ENCODE peak calls at places on chromosomes 12 and 14, in ten cellular contexts. One of them, this sample, is unnamed. For H3K36me3, the result is how much of the 10 kb centered on the place peaks cover.

GRCh38 chr12:132430838-132431826 is 58.8 kb upstream of the FBRSL1 start:
- DNase-seq in GM06990: no peak
- DNase-seq in MM.1S: no peak
- DNase-seq in A673: no peak
- DNase-seq in SK-N-SH: no peak
- DNase-seq in pancreas: no peak
- DNase-seq in fibroblast of lung: no peak
- DNase-seq in stomach: no peak
- DNase-seq in psoas muscle: no peak
- DNase-seq in kidney: no peak
- DNase-seq in this sample: no peak

GRCh38 chr12:96247567-96247962 is 53.4 kb downstream of the ELK3 start:
- DNase-seq in SK-N-SH: no peak
- DNase-seq in fibroblast of lung: peak
- DNase-seq in pancreas: no peak
- DNase-seq in GM06990: no peak
- DNase-seq in A673: no peak
- DNase-seq in stomach: no peak
- DNase-seq in MM.1S: no peak
- DNase-seq in kidney: no peak
- DNase-seq in psoas muscle: no peak
- DNase-seq in this sample: no peak

GRCh38 chr12:39102474-39103209 is 197.3 kb upstream of the CPNE8 start:
- DNase-seq in pancreas: no peak
- DNase-seq in fibroblast of lung: no peak
- DNase-seq in psoas muscle: no peak
- DNase-seq in kidney: no peak
- DNase-seq in GM06990: no peak
- DNase-seq in SK-N-SH: no peak
- DNase-seq in stomach: no peak
- DNase-seq in MM.1S: no peak
- DNase-seq in A673: no peak
- DNase-seq in this sample: no peak

GRCh38 chr12:106359620-106360399 is 2.3 kb downstream of the POLR3B start:
- DNase-seq in A673: no peak
- DNase-seq in pancreas: no peak
- DNase-seq in stomach: no peak
- DNase-seq in MM.1S: no peak
- DNase-seq in fibroblast of lung: no peak
- DNase-seq in psoas muscle: no peak
- DNase-seq in GM06990: no peak
- DNase-seq in kidney: no peak
- DNase-seq in SK-N-SH: no peak
- DNase-seq in this sample: no peak

GRCh38 chr14:51846631-51847488 is 13.6 kb upstream of the GNG2 start:
- DNase-seq in fibroblast of lung: peak
- DNase-seq in SK-N-SH: peak
- DNase-seq in MM.1S: peak
- DNase-seq in stomach: peak
- DNase-seq in psoas muscle: peak
- DNase-seq in pancreas: no peak
- DNase-seq in A673: peak
- DNase-seq in GM06990: peak
- DNase-seq in kidney: peak
- DNase-seq in this sample: peak

GRCh38 chr14:94710731-94711130 is 59.2 kb downstream of the GSC start:
- DNase-seq in GM06990: no peak
- DNase-seq in stomach: no peak
- DNase-seq in SK-N-SH: no peak
- DNase-seq in MM.1S: no peak
- DNase-seq in A673: no peak
- DNase-seq in psoas muscle: no peak
- DNase-seq in pancreas: no peak
- DNase-seq in fibroblast of lung: no peak
- DNase-seq in kidney: no peak
- DNase-seq in this sample: no peak

GRCh38 chr14:67335781-67336180 is 23.8 kb downstream of the ATP6V1D start:
- DNase-seq in A673: peak
- DNase-seq in SK-N-SH: peak
- DNase-seq in GM06990: no peak
- DNase-seq in MM.1S: no peak
- DNase-seq in kidney: no peak
- DNase-seq in pancreas: no peak
- DNase-seq in fibroblast of lung: peak
- DNase-seq in stomach: no peak
- DNase-seq in psoas muscle: no peak
- DNase-seq in this sample: no peak

GRCh38 chr12:78885466-78885865 is 20.9 kb downstream of the SYT1 start:
- DNase-seq in psoas muscle: no peak
- DNase-seq in A673: no peak
- DNase-seq in stomach: no peak
- DNase-seq in SK-N-SH: no peak
- DNase-seq in GM06990: no peak
- DNase-seq in MM.1S: peak
- DNase-seq in kidney: no peak
- DNase-seq in pancreas: no peak
- DNase-seq in fibroblast of lung: no peak
- DNase-seq in this sample: no peak

GRCh38 chr12:130044991-130045621 is 117.2 kb upstream of the FZD10 start:
- DNase-seq in pancreas: no peak
- DNase-seq in MM.1S: no peak
- DNase-seq in psoas muscle: no peak
- DNase-seq in SK-N-SH: no peak
- DNase-seq in stomach: no peak
- DNase-seq in kidney: no peak
- DNase-seq in GM06990: no peak
- DNase-seq in A673: no peak
- DNase-seq in fibroblast of lung: no peak
- DNase-seq in this sample: no peak

GRCh38 chr14:65156568-65157366 is 54.5 kb upstream of the MAX start:
- DNase-seq in psoas muscle: peak
- DNase-seq in SK-N-SH: no peak
- DNase-seq in MM.1S: peak
- DNase-seq in A673: no peak
- DNase-seq in GM06990: peak
- DNase-seq in kidney: peak
- DNase-seq in pancreas: no peak
- DNase-seq in fibroblast of lung: peak
- DNase-seq in stomach: no peak
- DNase-seq in this sample: no peak

GRCh38 chr12:90099288-90099687 is 390.6 kb upstream of the ATP2B1 start:
- DNase-seq in psoas muscle: no peak
- DNase-seq in SK-N-SH: no peak
- DNase-seq in GM06990: no peak
- DNase-seq in kidney: no peak
- DNase-seq in pancreas: no peak
- DNase-seq in fibroblast of lung: peak
- DNase-seq in A673: peak
- DNase-seq in MM.1S: no peak
- DNase-seq in stomach: no peak
- DNase-seq in this sample: no peak

GRCh38 chr14:91919814-91920213 is 27.7 kb downstream of the FBLN5 start:
- DNase-seq in stomach: no peak
- DNase-seq in fibroblast of lung: peak
- DNase-seq in GM06990: no peak
- DNase-seq in psoas muscle: peak
- DNase-seq in MM.1S: no peak
- DNase-seq in A673: peak
- DNase-seq in SK-N-SH: no peak
- DNase-seq in pancreas: no peak
- DNase-seq in kidney: no peak
- DNase-seq in this sample: no peak

GRCh38 chr14:31382221-31382620 is 38.1 kb downstream of the HEATR5A start:
- DNase-seq in kidney: no peak
- DNase-seq in MM.1S: no peak
- DNase-seq in GM06990: no peak
- DNase-seq in fibroblast of lung: no peak
- DNase-seq in SK-N-SH: no peak
- DNase-seq in stomach: no peak
- DNase-seq in pancreas: no peak
- DNase-seq in A673: no peak
- DNase-seq in psoas muscle: no peak
- DNase-seq in this sample: no peak
- H3K36me3 ChIP-seq in kidney: under half
- H3K36me3 ChIP-seq in MM.1S: under half
- H3K36me3 ChIP-seq in GM06990: under half
- H3K36me3 ChIP-seq in fibroblast of lung: under half
- H3K36me3 ChIP-seq in SK-N-SH: under half
- H3K36me3 ChIP-seq in stomach: half or more
- H3K36me3 ChIP-seq in pancreas: under half
- H3K36me3 ChIP-seq in A673: under half
- H3K36me3 ChIP-seq in psoas muscle: half or more
- H3K36me3 ChIP-seq in this sample: under half

GRCh38 chr12:112175361-112176155 is 50.2 kb downstream of the TRAFD1 start:
- DNase-seq in stomach: no peak
- DNase-seq in psoas muscle: no peak
- DNase-seq in kidney: peak
- DNase-seq in pancreas: peak
- DNase-seq in fibroblast of lung: no peak
- DNase-seq in MM.1S: no peak
- DNase-seq in SK-N-SH: no peak
- DNase-seq in A673: no peak
- DNase-seq in GM06990: no peak
- DNase-seq in this sample: no peak
- H3K36me3 ChIP-seq in stomach: half or more
- H3K36me3 ChIP-seq in psoas muscle: half or more
- H3K36me3 ChIP-seq in kidney: under half
- H3K36me3 ChIP-seq in pancreas: under half
- H3K36me3 ChIP-seq in fibroblast of lung: under half
- H3K36me3 ChIP-seq in MM.1S: under half
- H3K36me3 ChIP-seq in SK-N-SH: under half
- H3K36me3 ChIP-seq in A673: under half
- H3K36me3 ChIP-seq in GM06990: under half
- H3K36me3 ChIP-seq in this sample: under half

DNA sequence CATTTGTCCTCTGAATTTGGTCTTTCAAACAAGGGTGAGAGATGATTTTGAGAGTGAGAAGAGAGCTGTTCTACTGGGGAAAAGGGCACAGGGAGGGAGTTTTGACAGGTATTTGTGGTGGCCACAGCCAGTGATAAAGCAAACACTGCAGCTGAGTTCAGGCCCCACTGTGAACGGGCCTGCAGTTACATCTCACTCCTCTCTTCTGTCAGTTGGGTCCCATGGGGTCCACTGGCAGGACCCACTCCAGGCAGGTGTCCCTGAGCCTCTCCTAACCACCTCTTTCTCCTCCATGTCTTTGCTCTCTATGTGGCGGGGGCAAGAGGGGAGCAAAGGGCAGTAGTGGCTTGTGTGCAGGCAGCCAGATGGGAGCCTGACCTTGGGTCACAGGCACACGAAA is 294.8 kb downstream of the APAF1 start:
- DNase-seq in MM.1S: no peak
- DNase-seq in fibroblast of lung: no peak
- DNase-seq in kidney: no peak
- DNase-seq in psoas muscle: no peak
- DNase-seq in stomach: no peak
- DNase-seq in pancreas: no peak
- DNase-seq in GM06990: no peak
- DNase-seq in A673: no peak
- DNase-seq in SK-N-SH: no peak
- DNase-seq in this sample: no peak
- H3K36me3 ChIP-seq in MM.1S: under half
- H3K36me3 ChIP-seq in fibroblast of lung: under half
- H3K36me3 ChIP-seq in kidney: under half
- H3K36me3 ChIP-seq in psoas muscle: under half
- H3K36me3 ChIP-seq in stomach: under half
- H3K36me3 ChIP-seq in pancreas: under half
- H3K36me3 ChIP-seq in GM06990: under half
- H3K36me3 ChIP-seq in A673: under half
- H3K36me3 ChIP-seq in SK-N-SH: under half
- H3K36me3 ChIP-seq in this sample: under half

GRCh38 chr14:104782823-104783170 is 12.8 kb downstream of the AKT1 start:
- DNase-seq in GM06990: no peak
- DNase-seq in A673: no peak
- DNase-seq in psoas muscle: no peak
- DNase-seq in MM.1S: no peak
- DNase-seq in pancreas: no peak
- DNase-seq in fibroblast of lung: no peak
- DNase-seq in SK-N-SH: no peak
- DNase-seq in kidney: no peak
- DNase-seq in stomach: no peak
- DNase-seq in this sample: no peak
- H3K36me3 ChIP-seq in GM06990: under half
- H3K36me3 ChIP-seq in A673: under half
- H3K36me3 ChIP-seq in psoas muscle: under half
- H3K36me3 ChIP-seq in MM.1S: under half
- H3K36me3 ChIP-seq in pancreas: under half
- H3K36me3 ChIP-seq in fibroblast of lung: under half
- H3K36me3 ChIP-seq in SK-N-SH: under half
- H3K36me3 ChIP-seq in kidney: under half
- H3K36me3 ChIP-seq in stomach: under half
- H3K36me3 ChIP-seq in this sample: under half

GRCh38 chr14:101895256-101895655 is 69.1 kb upstream of the DYNC1H1 start:
- DNase-seq in fibroblast of lung: no peak
- DNase-seq in GM06990: no peak
- DNase-seq in stomach: no peak
- DNase-seq in kidney: no peak
- DNase-seq in SK-N-SH: no peak
- DNase-seq in MM.1S: no peak
- DNase-seq in A673: no peak
- DNase-seq in psoas muscle: no peak
- DNase-seq in pancreas: no peak
- DNase-seq in this sample: no peak

GRCh38 chr14:101899263-101899662 is 65.1 kb upstream of the DYNC1H1 start:
- DNase-seq in stomach: no peak
- DNase-seq in psoas muscle: no peak
- DNase-seq in A673: no peak
- DNase-seq in GM06990: no peak
- DNase-seq in SK-N-SH: no peak
- DNase-seq in kidney: no peak
- DNase-seq in MM.1S: no peak
- DNase-seq in pancreas: no peak
- DNase-seq in fibroblast of lung: no peak
- DNase-seq in this sample: no peak

GRCh38 chr14:101897326-101897725 is 67.0 kb upstream of the DYNC1H1 start:
- DNase-seq in stomach: no peak
- DNase-seq in psoas muscle: no peak
- DNase-seq in kidney: no peak
- DNase-seq in fibroblast of lung: no peak
- DNase-seq in MM.1S: no peak
- DNase-seq in A673: no peak
- DNase-seq in pancreas: no peak
- DNase-seq in GM06990: no peak
- DNase-seq in SK-N-SH: no peak
- DNase-seq in this sample: no peak

GRCh38 chr14:101900253-101900652 is 64.1 kb upstream of the DYNC1H1 start:
- DNase-seq in GM06990: no peak
- DNase-seq in MM.1S: no peak
- DNase-seq in pancreas: no peak
- DNase-seq in SK-N-SH: no peak
- DNase-seq in stomach: no peak
- DNase-seq in A673: no peak
- DNase-seq in psoas muscle: no peak
- DNase-seq in fibroblast of lung: no peak
- DNase-seq in kidney: no peak
- DNase-seq in this sample: no peak

DNA sequence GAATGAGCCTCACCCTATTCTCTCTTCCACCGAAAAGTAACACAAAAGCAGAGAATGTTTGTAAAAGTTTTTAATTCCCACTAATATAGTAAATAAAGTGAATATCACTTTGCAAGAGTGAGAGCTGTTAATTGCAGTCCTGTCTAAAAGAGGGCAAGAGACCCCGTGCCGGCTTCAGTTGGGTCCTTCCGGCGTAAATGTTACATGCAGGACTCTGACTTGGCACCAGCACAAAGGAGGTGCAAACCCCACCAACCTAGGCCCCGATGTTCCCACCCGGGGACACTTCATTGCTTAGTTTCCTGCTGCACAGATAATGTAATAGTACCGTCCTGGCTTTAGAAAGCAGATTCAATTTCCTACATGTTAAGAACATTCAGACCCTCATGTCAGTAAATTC is 66.0 kb upstream of the DYNC1H1 start:
- DNase-seq in fibroblast of lung: no peak
- DNase-seq in A673: no peak
- DNase-seq in GM06990: no peak
- DNase-seq in MM.1S: no peak
- DNase-seq in psoas muscle: no peak
- DNase-seq in SK-N-SH: no peak
- DNase-seq in stomach: no peak
- DNase-seq in pancreas: no peak
- DNase-seq in kidney: no peak
- DNase-seq in this sample: no peak
- H3K36me3 ChIP-seq in fibroblast of lung: under half
- H3K36me3 ChIP-seq in A673: half or more
- H3K36me3 ChIP-seq in GM06990: under half
- H3K36me3 ChIP-seq in MM.1S: under half
- H3K36me3 ChIP-seq in psoas muscle: half or more
- H3K36me3 ChIP-seq in SK-N-SH: half or more
- H3K36me3 ChIP-seq in stomach: half or more
- H3K36me3 ChIP-seq in pancreas: under half
- H3K36me3 ChIP-seq in kidney: under half
- H3K36me3 ChIP-seq in this sample: half or more

This sample was measured in naive thymus-derived CD4-positive, alpha-beta T cell.